ENCODE peak calls at places on chromosomes 7 and 10, in five cellular contexts. E is transverse colon; U is activated CD8-positive, alpha-beta memory T cell treated with anti-CD3 and anti-CD28 coated beads, Interleukin-2, amount 10 ng/mL, durations not matched to agents 7 days and 5 days; X is activated gamma-delta T cell treated with Interleukin-2 at 50 U/mL for 16 hours; T is adrenal gland. C is an unnamed sample.

GRCh38 chr10:44724415-44725174 is 186.5 kb upstream of the TMEM72 start:
- DNase-seq in T (no peak), U (no peak), X (no peak), E (no peak), C (no peak)

GRCh38 chr7:35793225-35793579 is 7.7 kb upstream of the SEPTIN7 start:
- DNase-seq in E (no peak), U (no peak), T (no peak), X (no peak), C (no peak)

GRCh38 chr10:122495406-122496340 is 34.3 kb downstream of the HTRA1 start:
- DNase-seq in U (no peak), X (no peak), T (peak), E (no peak), C (no peak)

GRCh38 chr7:44269417-44269816 is 56.0 kb downstream of the CAMK2B start:
- DNase-seq in X (no peak), E (no peak), U (no peak), T (no peak), C (no peak)

GRCh38 chr7:2051708-2052656 is 180.8 kb downstream of the MAD1L1 start:
- DNase-seq in T (no peak), X (no peak), U (no peak), E (no peak), C (no peak)

GRCh38 chr7:143263266-143264195 is at the start of gene GSTK1:
- DNase-seq in X (peak), E (peak), T (peak), U (peak), C (peak)

GRCh38 chr10:92544296-92544695 is 29.6 kb downstream of the IDE start:
- DNase-seq in E (no peak), T (no peak), U (no peak), X (no peak), C (no peak)

GRCh38 chr10:104077282-104078151 is 8.2 kb downstream of the COL17A1 start:
- DNase-seq in X (no peak), T (no peak), E (no peak), U (no peak), C (no peak)

GRCh38 chr10:52923520-52923919 is 150.9 kb upstream of the MBL2 start:
- DNase-seq in E (no peak), X (no peak), U (no peak), T (no peak), C (no peak)

GRCh38 chr7:78198756-78199155 is 400.2 kb downstream of the PHTF2 start:
- DNase-seq in X (no peak), T (no peak), U (no peak), E (no peak), C (no peak)

GRCh38 chr7:93902777-93903423 is 3.5 kb upstream of the GNGT1 start:
- DNase-seq in U (no peak), T (no peak), E (no peak), X (no peak), C (no peak)

GRCh38 chr10:629186-629998 is 60.1 kb downstream of the DIP2C start:
- DNase-seq in X (no peak), T (no peak), U (no peak), E (no peak), C (no peak)

GRCh38 chr7:138979988-138980574 is 1.1 kb downstream of the KIAA1549 start:
- DNase-seq in U (no peak), X (no peak), E (no peak), T (no peak), C (no peak)

GRCh38 chr7:142088022-142088714 is 23.4 kb upstream of the MGAM2 start:
- DNase-seq in T (no peak), E (peak), X (no peak), U (no peak), C (no peak)

GRCh38 chr10:116620423-116621400 is at the start of gene PNLIPRP2:
- DNase-seq in U (no peak), E (peak), X (no peak), T (no peak), C (no peak)

GRCh38 chr7:42138691-42139090 is 98.3 kb downstream of the GLI3 start:
- DNase-seq in E (no peak), X (no peak), U (no peak), T (no peak), C (no peak)